ENCODE peak calls at places on chromosome 7, in nine cellular contexts. One of them, this sample, is unnamed.

GRCh38 chr7:157018997-157019591 is 8.6 kb upstream of the MNX1 start:
- DNase-seq in fibroblast of lung: no peak
- DNase-seq in CD4-positive, alpha-beta memory T cell: no peak
- DNase-seq in right lobe of liver: no peak
- DNase-seq in mammary epithelial cell: no peak
- DNase-seq in heart left ventricle: no peak
- DNase-seq in aorta: no peak
- DNase-seq in ovary: no peak
- DNase-seq in neural progenitor cell: peak; percentile 41
- DNase-seq in this sample: peak; percentile 58

GRCh38 chr7:8442295-8442813 is 8.9 kb downstream of the NXPH1 start:
- DNase-seq in fibroblast of lung: no peak
- DNase-seq in CD4-positive, alpha-beta memory T cell: no peak
- DNase-seq in right lobe of liver: no peak
- DNase-seq in mammary epithelial cell: no peak
- DNase-seq in heart left ventricle: no peak
- DNase-seq in aorta: no peak
- DNase-seq in ovary: no peak
- DNase-seq in neural progenitor cell: no peak
- DNase-seq in this sample: no peak

GRCh38 chr7:52270301-52270700 is 765.1 kb upstream of the POM121L12 start:
- DNase-seq in fibroblast of lung: no peak
- DNase-seq in CD4-positive, alpha-beta memory T cell: no peak
- DNase-seq in right lobe of liver: no peak
- DNase-seq in mammary epithelial cell: no peak
- DNase-seq in heart left ventricle: no peak
- DNase-seq in aorta: no peak
- DNase-seq in ovary: no peak
- DNase-seq in neural progenitor cell: no peak
- DNase-seq in this sample: no peak

GRCh38 chr7:38929460-38930171 is 20.6 kb upstream of the VPS41 start:
- DNase-seq in fibroblast of lung: no peak
- DNase-seq in CD4-positive, alpha-beta memory T cell: no peak
- DNase-seq in right lobe of liver: no peak
- DNase-seq in mammary epithelial cell: no peak
- DNase-seq in heart left ventricle: no peak
- DNase-seq in aorta: no peak
- DNase-seq in ovary: no peak
- DNase-seq in neural progenitor cell: no peak
- DNase-seq in this sample: no peak

GRCh38 chr7:22660293-22660692 is 66.7 kb upstream of the IL6 start:
- DNase-seq in fibroblast of lung: no peak
- DNase-seq in CD4-positive, alpha-beta memory T cell: no peak
- DNase-seq in right lobe of liver: no peak
- DNase-seq in mammary epithelial cell: no peak
- DNase-seq in heart left ventricle: no peak
- DNase-seq in aorta: no peak
- DNase-seq in ovary: no peak
- DNase-seq in neural progenitor cell: no peak
- DNase-seq in this sample: no peak

GRCh38 chr7:1292972-1293830 is 60.5 kb downstream of the UNCX start:
- DNase-seq in fibroblast of lung: no peak
- DNase-seq in CD4-positive, alpha-beta memory T cell: no peak
- DNase-seq in right lobe of liver: no peak
- DNase-seq in mammary epithelial cell: no peak
- DNase-seq in heart left ventricle: no peak
- DNase-seq in aorta: no peak
- DNase-seq in ovary: no peak
- DNase-seq in neural progenitor cell: no peak
- DNase-seq in this sample: no peak

GRCh38 chr7:17986826-17987225 is 40.8 kb downstream of the PRPS1L1 start:
- DNase-seq in fibroblast of lung: peak; percentile 75
- DNase-seq in CD4-positive, alpha-beta memory T cell: no peak
- DNase-seq in right lobe of liver: no peak
- DNase-seq in mammary epithelial cell: no peak
- DNase-seq in heart left ventricle: no peak
- DNase-seq in aorta: no peak
- DNase-seq in ovary: no peak
- DNase-seq in neural progenitor cell: no peak
- DNase-seq in this sample: no peak

GRCh38 chr7:127901895-127902703 is 129.1 kb downstream of the LRRC4 start:
- DNase-seq in fibroblast of lung: no peak
- DNase-seq in CD4-positive, alpha-beta memory T cell: no peak
- DNase-seq in right lobe of liver: no peak
- DNase-seq in mammary epithelial cell: no peak
- DNase-seq in heart left ventricle: no peak
- DNase-seq in aorta: no peak
- DNase-seq in ovary: no peak
- DNase-seq in neural progenitor cell: no peak
- DNase-seq in this sample: no peak

GRCh38 chr7:9488555-9488954 is 1055.1 kb downstream of the NXPH1 start:
- DNase-seq in fibroblast of lung: peak; percentile 88
- DNase-seq in CD4-positive, alpha-beta memory T cell: no peak
- DNase-seq in right lobe of liver: no peak
- DNase-seq in mammary epithelial cell: peak; percentile 21
- DNase-seq in heart left ventricle: no peak
- DNase-seq in aorta: no peak
- DNase-seq in ovary: no peak
- DNase-seq in neural progenitor cell: no peak
- DNase-seq in this sample: no peak

GRCh38 chr7:417973-418601 is 101.6 kb downstream of the PDGFA start:
- DNase-seq in fibroblast of lung: no peak
- DNase-seq in CD4-positive, alpha-beta memory T cell: no peak
- DNase-seq in right lobe of liver: no peak
- DNase-seq in mammary epithelial cell: no peak
- DNase-seq in heart left ventricle: no peak
- DNase-seq in aorta: peak; percentile 23
- DNase-seq in ovary: no peak
- DNase-seq in neural progenitor cell: no peak
- DNase-seq in this sample: no peak

GRCh38 chr7:39621784-39622411 is 1.5 kb upstream of the RALA start:
- DNase-seq in fibroblast of lung: no peak
- DNase-seq in CD4-positive, alpha-beta memory T cell: no peak
- DNase-seq in right lobe of liver: no peak
- DNase-seq in mammary epithelial cell: peak; percentile 35
- DNase-seq in heart left ventricle: no peak
- DNase-seq in aorta: no peak
- DNase-seq in ovary: no peak
- DNase-seq in neural progenitor cell: no peak
- DNase-seq in this sample: no peak

GRCh38 chr7:5689118-5689517 is 92.3 kb downstream of the RNF216 start:
- DNase-seq in fibroblast of lung: peak; percentile 82
- DNase-seq in CD4-positive, alpha-beta memory T cell: peak; percentile 60
- DNase-seq in right lobe of liver: no peak
- DNase-seq in mammary epithelial cell: no peak
- DNase-seq in heart left ventricle: no peak
- DNase-seq in aorta: no peak
- DNase-seq in ovary: no peak
- DNase-seq in neural progenitor cell: no peak
- DNase-seq in this sample: no peak

GRCh38 chr7:94357076-94357475 is 37.6 kb upstream of the COL1A2 start:
- DNase-seq in fibroblast of lung: no peak
- DNase-seq in CD4-positive, alpha-beta memory T cell: no peak
- DNase-seq in right lobe of liver: no peak
- DNase-seq in mammary epithelial cell: no peak
- DNase-seq in heart left ventricle: no peak
- DNase-seq in aorta: no peak
- DNase-seq in ovary: no peak
- DNase-seq in neural progenitor cell: no peak
- DNase-seq in this sample: no peak

GRCh38 chr7:21367081-21367480 is 60.8 kb upstream of the SP4 start:
- DNase-seq in fibroblast of lung: no peak
- DNase-seq in CD4-positive, alpha-beta memory T cell: no peak
- DNase-seq in right lobe of liver: no peak
- DNase-seq in mammary epithelial cell: no peak
- DNase-seq in heart left ventricle: no peak
- DNase-seq in aorta: no peak
- DNase-seq in ovary: no peak
- DNase-seq in neural progenitor cell: no peak
- DNase-seq in this sample: no peak

GRCh38 chr7:47403341-47403866 is 178.5 kb downstream of the TNS3 start:
- DNase-seq in fibroblast of lung: no peak
- DNase-seq in CD4-positive, alpha-beta memory T cell: no peak
- DNase-seq in right lobe of liver: no peak
- DNase-seq in mammary epithelial cell: no peak
- DNase-seq in heart left ventricle: no peak
- DNase-seq in aorta: no peak
- DNase-seq in ovary: no peak
- DNase-seq in neural progenitor cell: no peak
- DNase-seq in this sample: no peak

GRCh38 chr7:47402941-47403340 is 179.0 kb downstream of the TNS3 start:
- DNase-seq in fibroblast of lung: no peak
- DNase-seq in CD4-positive, alpha-beta memory T cell: no peak
- DNase-seq in right lobe of liver: peak; percentile 34
- DNase-seq in mammary epithelial cell: no peak
- DNase-seq in heart left ventricle: no peak
- DNase-seq in aorta: no peak
- DNase-seq in ovary: peak; percentile 56
- DNase-seq in neural progenitor cell: peak; percentile 15
- DNase-seq in this sample: no peak

GRCh38 chr7:47405286-47405904 is 176.5 kb downstream of the TNS3 start:
- DNase-seq in fibroblast of lung: no peak
- DNase-seq in CD4-positive, alpha-beta memory T cell: no peak
- DNase-seq in right lobe of liver: no peak
- DNase-seq in mammary epithelial cell: no peak
- DNase-seq in heart left ventricle: no peak
- DNase-seq in aorta: no peak
- DNase-seq in ovary: no peak
- DNase-seq in neural progenitor cell: no peak
- DNase-seq in this sample: no peak

GRCh38 chr7:47401571-47402570 is 180.0 kb downstream of the TNS3 start:
- DNase-seq in fibroblast of lung: no peak
- DNase-seq in CD4-positive, alpha-beta memory T cell: no peak
- DNase-seq in right lobe of liver: peak; percentile 27
- DNase-seq in mammary epithelial cell: no peak
- DNase-seq in heart left ventricle: no peak
- DNase-seq in aorta: no peak
- DNase-seq in ovary: no peak
- DNase-seq in neural progenitor cell: no peak
- DNase-seq in this sample: no peak

DNA sequence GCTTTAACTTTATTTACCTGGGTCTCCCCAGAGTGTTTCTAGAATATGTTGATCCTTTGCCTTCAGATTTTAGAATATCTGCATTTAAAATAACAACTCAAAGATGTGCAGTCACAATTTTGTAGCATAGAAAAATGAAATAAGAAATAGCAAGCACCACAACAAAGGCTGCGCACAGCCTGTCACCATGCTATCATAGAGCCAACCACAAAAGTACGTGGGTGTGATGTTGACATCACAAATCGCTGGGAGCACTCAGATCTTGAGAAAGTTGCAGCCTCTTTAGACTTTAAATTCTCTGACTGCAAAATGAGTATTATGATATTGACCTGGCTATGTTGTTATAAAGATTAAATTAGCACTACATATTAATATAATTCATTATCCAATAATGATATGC is 177.9 kb downstream of the TNS3 start:
- DNase-seq in fibroblast of lung: no peak
- DNase-seq in CD4-positive, alpha-beta memory T cell: no peak
- DNase-seq in right lobe of liver: peak; percentile 14
- DNase-seq in mammary epithelial cell: peak; percentile 73
- DNase-seq in heart left ventricle: no peak
- DNase-seq in aorta: no peak
- DNase-seq in ovary: no peak
- DNase-seq in neural progenitor cell: no peak
- DNase-seq in this sample: no peak
- H3K4me1 ChIP-seq in fibroblast of lung: no peaks in the 10 kb centered on the region
- H3K4me1 ChIP-seq in CD4-positive, alpha-beta memory T cell: no peaks in the 10 kb centered on the region
- H3K4me1 ChIP-seq in right lobe of liver: peaks cover 28% of the 10 kb centered on the region
- H3K4me1 ChIP-seq in mammary epithelial cell: peaks cover 35% of the 10 kb centered on the region
- H3K4me1 ChIP-seq in heart left ventricle: peaks cover 5% of the 10 kb centered on the region
- H3K4me1 ChIP-seq in aorta: no peaks in the 10 kb centered on the region
- H3K4me1 ChIP-seq in ovary: peaks cover 41% of the 10 kb centered on the region
- H3K4me1 ChIP-seq in neural progenitor cell: peaks cover 8% of the 10 kb centered on the region
- H3K4me1 ChIP-seq in this sample: peaks cover 22% of the 10 kb centered on the region

DNA sequence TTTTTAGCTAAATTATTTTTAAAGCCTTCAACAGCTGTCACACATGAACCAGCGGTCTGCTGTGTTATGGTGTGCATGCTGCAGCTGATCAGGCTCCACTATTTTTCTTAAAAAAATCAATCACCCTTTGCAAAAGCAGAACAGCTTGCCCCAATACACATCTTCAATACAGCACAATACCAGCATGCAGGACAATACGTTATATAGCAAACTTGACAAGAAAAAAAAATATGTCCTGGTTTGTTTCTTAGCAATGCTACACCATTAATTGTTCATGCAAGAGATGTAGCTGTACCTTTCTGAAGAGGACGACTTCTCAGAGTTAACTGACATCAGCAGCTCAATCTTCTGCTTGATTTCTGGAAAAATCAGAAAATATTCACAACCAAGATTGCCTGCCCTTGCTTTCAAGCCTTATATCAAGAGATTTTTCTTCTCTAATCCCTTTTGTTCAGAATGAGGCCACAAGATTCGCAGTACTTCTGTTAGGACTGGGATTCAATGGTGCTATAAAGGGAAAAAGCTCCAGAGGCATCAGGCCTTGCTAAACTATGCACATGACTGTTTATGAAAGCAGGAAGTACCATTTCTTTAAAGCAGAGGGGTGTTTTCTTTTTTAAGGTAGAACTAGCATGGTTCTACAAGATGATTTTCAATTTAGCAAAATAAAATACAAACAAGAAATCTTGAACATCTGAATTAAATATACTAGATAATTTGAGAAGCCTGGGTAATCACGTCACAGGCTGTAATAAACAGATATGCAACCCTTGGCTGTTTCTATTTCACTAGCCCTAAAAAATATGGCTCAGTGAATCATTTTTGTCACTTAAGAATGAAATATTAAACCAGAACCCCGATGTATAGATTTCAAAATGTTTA is 120.0 kb downstream of the SRPK2 start:
- DNase-seq in fibroblast of lung: peak; percentile 80
- DNase-seq in CD4-positive, alpha-beta memory T cell: peak; percentile 44
- DNase-seq in right lobe of liver: no peak
- DNase-seq in mammary epithelial cell: peak; percentile 62
- DNase-seq in heart left ventricle: no peak
- DNase-seq in aorta: no peak
- DNase-seq in ovary: no peak
- DNase-seq in neural progenitor cell: no peak
- DNase-seq in this sample: peak; percentile 68
- H3K4me1 ChIP-seq in fibroblast of lung: peaks cover 2% of the 10 kb centered on the region
- H3K4me1 ChIP-seq in CD4-positive, alpha-beta memory T cell: peaks cover 54% of the 10 kb centered on the region
- H3K4me1 ChIP-seq in right lobe of liver: peaks cover 11% of the 10 kb centered on the region
- H3K4me1 ChIP-seq in mammary epithelial cell: no peaks in the 10 kb centered on the region
- H3K4me1 ChIP-seq in heart left ventricle: peaks cover 4% of the 10 kb centered on the region
- H3K4me1 ChIP-seq in aorta: no peaks in the 10 kb centered on the region
- H3K4me1 ChIP-seq in ovary: peaks cover 2% of the 10 kb centered on the region
- H3K4me1 ChIP-seq in neural progenitor cell: peaks cover 15% of the 10 kb centered on the region
- H3K4me1 ChIP-seq in this sample: peaks cover 18% of the 10 kb centered on the region

GRCh38 chr7:35241431-35241830 is 12.5 kb downstream of the TBX20 start:
- DNase-seq in fibroblast of lung: no peak
- DNase-seq in CD4-positive, alpha-beta memory T cell: no peak
- DNase-seq in right lobe of liver: no peak
- DNase-seq in mammary epithelial cell: no peak
- DNase-seq in heart left ventricle: no peak
- DNase-seq in aorta: no peak
- DNase-seq in ovary: no peak
- DNase-seq in neural progenitor cell: no peak
- DNase-seq in this sample: no peak
- H3K4me1 ChIP-seq in fibroblast of lung: no peaks in the 10 kb centered on the region
- H3K4me1 ChIP-seq in CD4-positive, alpha-beta memory T cell: no peaks in the 10 kb centered on the region
- H3K4me1 ChIP-seq in right lobe of liver: no peaks in the 10 kb centered on the region
- H3K4me1 ChIP-seq in mammary epithelial cell: no peaks in the 10 kb centered on the region
- H3K4me1 ChIP-seq in heart left ventricle: peaks cover 4% of the 10 kb centered on the region
- H3K4me1 ChIP-seq in aorta: no peaks in the 10 kb centered on the region
- H3K4me1 ChIP-seq in ovary: no peaks in the 10 kb centered on the region
- H3K4me1 ChIP-seq in neural progenitor cell: no peaks in the 10 kb centered on the region
- H3K4me1 ChIP-seq in this sample: peaks cover 8% of the 10 kb centered on the region

GRCh38 chr7:2838451-2838850 is 5.7 kb downstream of the GNA12 start:
- DNase-seq in fibroblast of lung: no peak
- DNase-seq in CD4-positive, alpha-beta memory T cell: no peak
- DNase-seq in right lobe of liver: no peak
- DNase-seq in mammary epithelial cell: no peak
- DNase-seq in heart left ventricle: no peak
- DNase-seq in aorta: no peak
- DNase-seq in ovary: no peak
- DNase-seq in neural progenitor cell: no peak
- DNase-seq in this sample: no peak
- H3K4me1 ChIP-seq in fibroblast of lung: peaks cover 10% of the 10 kb centered on the region
- H3K4me1 ChIP-seq in CD4-positive, alpha-beta memory T cell: peaks cover 24% of the 10 kb centered on the region
- H3K4me1 ChIP-seq in right lobe of liver: peaks cover 9% of the 10 kb centered on the region
- H3K4me1 ChIP-seq in mammary epithelial cell: peaks cover 10% of the 10 kb centered on the region
- H3K4me1 ChIP-seq in heart left ventricle: peaks cover 16% of the 10 kb centered on the region
- H3K4me1 ChIP-seq in aorta: no peaks in the 10 kb centered on the region
- H3K4me1 ChIP-seq in ovary: peaks cover 9% of the 10 kb centered on the region
- H3K4me1 ChIP-seq in neural progenitor cell: peaks cover 23% of the 10 kb centered on the region
- H3K4me1 ChIP-seq in this sample: peaks cover 8% of the 10 kb centered on the region